ENCODE peak calls at places on chromosomes 7 and 10, in seven cellular contexts. U is HCT116, K is HepG2, Y is upper lobe of left lung, S is transverse colon, J is spleen, A is K562. M is an unnamed sample.

GRCh38 chr10:131757285-131758058 is 143.3 kb upstream of the PPP2R2D start:
- DNase-seq in J (no peak), S (no peak), K (peak), Y (no peak), U (no peak), A (no peak), M (no peak)

GRCh38 chr7:22052221-22052639 is 106.5 kb upstream of the CDCA7L start:
- DNase-seq in A (no peak), S (no peak), K (no peak), J (no peak), Y (no peak), U (no peak), M (no peak)

GRCh38 chr10:98217793-98218192 is 50.2 kb downstream of the LOXL4 start:
- DNase-seq in U (no peak), S (no peak), K (no peak), J (no peak), Y (no peak), A (no peak), M (no peak)

GRCh38 chr10:132613566-132614348 is 76.2 kb downstream of the INPP5A start:
- DNase-seq in K (no peak), J (peak), Y (no peak), S (no peak), A (no peak), U (no peak), M (peak)

GRCh38 chr10:69417542-69417941 is 824 bp upstream of the TACR2 start:
- DNase-seq in S (no peak), U (no peak), K (no peak), A (no peak), Y (no peak), J (peak), M (no peak)

GRCh38 chr7:157438121-157439025 is 101.6 kb downstream of the DNAJB6 start:
- DNase-seq in U (no peak), J (peak), A (no peak), Y (no peak), S (no peak), K (no peak), M (no peak)

GRCh38 chr10:129807211-129807610 is 156.9 kb downstream of the EBF3 start:
- DNase-seq in U (no peak), K (no peak), A (no peak), J (no peak), Y (no peak), S (no peak), M (no peak)

GRCh38 chr10:43843331-43844101 is 194.8 kb upstream of the ZNF32 start:
- DNase-seq in A (no peak), J (no peak), U (no peak), K (no peak), Y (no peak), S (no peak), M (no peak)

GRCh38 chr7:118642396-118642795 is 417.9 kb downstream of the ANKRD7 start:
- DNase-seq in Y (no peak), K (no peak), J (no peak), A (no peak), U (no peak), S (no peak), M (no peak)

GRCh38 chr7:142711196-142711595 is 38.1 kb upstream of the PRSS1 start:
- DNase-seq in K (no peak), A (no peak), S (no peak), U (no peak), Y (no peak), J (no peak), M (no peak)

GRCh38 chr7:98556288-98556687 is 60.8 kb upstream of the NPTX2 start:
- DNase-seq in J (peak), Y (no peak), A (no peak), K (no peak), S (no peak), U (no peak), M (no peak)

GRCh38 chr10:17229717-17229966 is 1.6 kb downstream of the VIM start:
- DNase-seq in A (no peak), Y (no peak), U (no peak), J (no peak), S (no peak), K (no peak), M (no peak)

GRCh38 chr10:60952067-60952845 is 8.3 kb upstream of the RHOBTB1 start:
- DNase-seq in S (no peak), U (no peak), K (no peak), Y (no peak), J (no peak), A (no peak), M (no peak)

GRCh38 chr10:116186273-116186672 is 86.7 kb downstream of the GFRA1 start:
- DNase-seq in K (no peak), S (no peak), A (no peak), U (no peak), Y (no peak), J (no peak), M (no peak)

GRCh38 chr7:119350334-119350733 is 922.6 kb upstream of the KCND2 start:
- DNase-seq in Y (no peak), U (no peak), S (no peak), K (no peak), J (no peak), A (no peak), M (no peak)

GRCh38 chr7:475425-475728 is 44.3 kb downstream of the PDGFA start:
- DNase-seq in S (no peak), U (no peak), A (no peak), K (no peak), J (peak), Y (peak), M (no peak)

GRCh38 chr10:50585921-50586739 is 37.6 kb downstream of the SGMS1 start:
- DNase-seq in Y (no peak), S (no peak), A (peak), K (no peak), J (no peak), U (peak), M (no peak)

GRCh38 chr7:29319719-29320521 is 125.3 kb downstream of the CHN2 start:
- DNase-seq in A (no peak), J (no peak), Y (no peak), K (no peak), U (no peak), S (no peak), M (no peak)

GRCh38 chr10:72688208-72688651 is 3.7 kb upstream of the MCU start:
- DNase-seq in K (peak), S (no peak), J (no peak), Y (no peak), U (no peak), A (peak), M (no peak)

GRCh38 chr7:120951309-120951706 is 731 bp downstream of the ING3 start:
- DNase-seq in A (no peak), S (no peak), U (no peak), Y (no peak), K (no peak), J (no peak), M (no peak)

GRCh38 chr10:13961096-13961495 is 369.6 kb downstream of the FRMD4A start:
- DNase-seq in K (no peak), Y (no peak), S (no peak), A (no peak), J (no peak), U (no peak), M (no peak)

GRCh38 chr10:3772349-3773222 is 12.4 kb downstream of the KLF6 start:
- DNase-seq in S (no peak), J (no peak), U (no peak), K (no peak), A (no peak), Y (no peak), M (no peak)

GRCh38 chr7:122520961-122521555 is 177.9 kb downstream of the RNF133 start:
- DNase-seq in Y (no peak), A (no peak), J (no peak), K (no peak), S (no peak), U (no peak), M (no peak)

GRCh38 chr7:12647364-12648219 is 39.8 kb upstream of the ARL4A start:
- DNase-seq in A (peak), J (no peak), S (peak), U (peak), Y (no peak), K (peak), M (no peak)

GRCh38 chr7:29987821-29988317 is 1.7 kb downstream of the SCRN1 start:
- DNase-seq in K (peak), A (no peak), U (peak), J (peak), Y (no peak), S (no peak), M (no peak)

GRCh38 chr7:3042861-3043489 is 692 bp downstream of the CARD11 start:
- DNase-seq in S (peak), U (no peak), K (no peak), J (peak), A (peak), Y (peak), M (peak)

GRCh38 chr7:112566392-112567324 is 85.9 kb downstream of the LSMEM1 start:
- DNase-seq in U (no peak), J (no peak), Y (no peak), S (peak), A (no peak), K (no peak), M (no peak)

GRCh38 chr7:100219271-100219737 is 445 bp upstream of the PVRIG start:
- DNase-seq in K (no peak), J (peak), A (no peak), Y (no peak), U (no peak), S (no peak), M (no peak)
- TF ChIP-seq POLR2A in K (no peak), J (no peak), A (no peak), Y (no peak), U (no peak), S (no peak), M (no peak)

GRCh38 chr7:94183289-94183749 is 179.2 kb upstream of the BET1 start:
- DNase-seq in U (peak), Y (no peak), K (peak), A (no peak), S (no peak), J (no peak), M (no peak)
- TF ChIP-seq POLR2AphosphoS5 in U (no peak), Y (peak), K (no peak), A (no peak), S (no peak), J (no peak), M (no peak)

DNA sequence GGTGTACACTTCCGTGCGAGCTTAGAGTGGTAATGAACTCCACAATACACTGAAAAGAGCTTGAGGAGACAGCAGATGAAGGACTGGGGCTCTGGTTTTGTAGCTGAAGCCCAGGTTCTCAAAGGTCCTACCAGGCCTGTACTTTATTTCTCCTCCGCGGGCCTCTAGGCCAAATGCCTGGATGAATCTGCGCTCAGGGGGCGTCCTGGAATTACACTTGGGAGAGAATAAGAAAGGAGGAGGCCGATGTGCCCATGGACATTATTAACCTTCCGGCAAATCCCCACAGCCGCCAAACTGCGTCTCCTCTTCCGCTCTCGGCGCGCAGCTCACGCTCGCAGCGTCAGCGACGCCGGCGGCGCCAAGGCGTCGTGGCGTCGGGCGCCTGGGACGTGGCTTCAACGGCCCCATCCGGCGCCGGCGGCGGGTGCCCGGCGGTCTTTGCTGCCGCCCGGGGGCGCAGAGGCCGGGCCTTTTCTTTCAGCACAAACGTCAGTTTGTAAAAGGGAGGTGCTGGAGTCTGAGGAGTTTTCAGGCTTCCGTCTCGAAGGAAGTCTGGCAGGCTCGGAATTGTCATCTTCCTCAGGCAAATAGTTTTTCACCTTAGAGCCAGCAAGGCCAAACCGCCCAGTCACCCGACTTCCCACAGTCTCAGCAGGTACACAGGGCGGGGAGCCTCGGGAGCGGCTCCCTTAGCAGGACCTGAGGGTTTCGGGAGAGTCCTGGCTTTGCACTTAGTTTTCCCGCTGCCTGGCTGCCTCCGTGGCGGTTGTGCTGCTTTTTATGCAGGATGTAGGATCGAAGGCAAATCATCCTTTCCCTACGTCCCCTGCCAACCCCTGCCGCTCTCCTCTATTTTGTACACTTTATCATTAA is at the start of gene CCDC7:
- DNase-seq in J (peak), Y (peak), A (peak), U (peak), K (peak), S (peak), M (peak)
- TF ChIP-seq POLR2A in J (peak), Y (peak), A (peak), U (peak), K (peak), S (peak), M (peak)

GRCh38 chr10:113958631-113959382 is 84.9 kb upstream of the ADRB1 start:
- DNase-seq in U (peak), J (no peak), Y (peak), A (no peak), S (peak), K (peak), M (no peak)
- TF ChIP-seq POLR2AphosphoS5 in U (peak), J (no peak), Y (peak), A (no peak), S (peak), K (no peak), M (no peak)

GRCh38 chr7:131108212-131108980 is 219.3 kb upstream of the MKLN1 start:
- DNase-seq in U (no peak), J (peak), K (no peak), S (peak), Y (peak), A (no peak), M (no peak)

GRCh38 chr7:131110294-131111080 is 217.2 kb upstream of the MKLN1 start:
- DNase-seq in U (no peak), A (no peak), K (no peak), S (peak), Y (no peak), J (no peak), M (no peak)

GRCh38 chr7:131111081-131111576 is 216.5 kb upstream of the MKLN1 start:
- DNase-seq in S (peak), K (no peak), A (no peak), J (no peak), Y (no peak), U (no peak), M (no peak)

GRCh38 chr7:131109011-131109756 is 218.5 kb upstream of the MKLN1 start:
- DNase-seq in U (no peak), J (no peak), Y (no peak), A (peak), K (no peak), S (no peak), M (no peak)

DNA sequence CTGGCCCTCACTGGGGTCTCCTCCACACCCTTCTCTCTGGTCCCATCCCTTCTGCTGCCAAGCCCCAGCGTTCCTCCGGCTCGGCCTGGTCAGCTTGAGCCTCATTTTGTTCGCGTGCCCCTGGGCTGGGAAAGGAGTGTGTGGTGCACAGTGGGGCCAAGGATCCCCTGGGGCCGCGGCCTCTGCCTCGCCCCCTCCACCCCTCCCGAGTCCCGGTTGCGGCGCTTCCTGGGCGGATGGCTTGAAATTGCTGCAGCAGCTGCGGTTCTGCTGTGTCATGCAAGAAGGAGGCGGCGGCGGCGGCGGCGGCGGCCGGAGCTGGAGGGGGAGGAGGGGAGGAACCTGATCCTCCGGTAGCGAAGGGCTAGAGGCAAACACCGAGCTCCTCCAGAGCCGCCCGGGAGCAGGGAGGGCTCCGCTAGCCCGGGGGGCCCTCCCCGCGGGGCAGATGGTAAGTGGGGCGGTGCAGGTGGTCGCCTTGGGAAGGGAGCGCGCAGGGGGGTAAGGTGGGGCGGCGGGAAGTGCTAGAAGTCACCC is 217.9 kb upstream of the MKLN1 start:
- DNase-seq in A (peak), S (peak), U (no peak), K (peak), Y (peak), J (peak), M (peak)
- TF ChIP-seq POLR2A in A (peak), S (peak), U (no peak), K (no peak), Y (peak), J (peak), M (peak)

DNA sequence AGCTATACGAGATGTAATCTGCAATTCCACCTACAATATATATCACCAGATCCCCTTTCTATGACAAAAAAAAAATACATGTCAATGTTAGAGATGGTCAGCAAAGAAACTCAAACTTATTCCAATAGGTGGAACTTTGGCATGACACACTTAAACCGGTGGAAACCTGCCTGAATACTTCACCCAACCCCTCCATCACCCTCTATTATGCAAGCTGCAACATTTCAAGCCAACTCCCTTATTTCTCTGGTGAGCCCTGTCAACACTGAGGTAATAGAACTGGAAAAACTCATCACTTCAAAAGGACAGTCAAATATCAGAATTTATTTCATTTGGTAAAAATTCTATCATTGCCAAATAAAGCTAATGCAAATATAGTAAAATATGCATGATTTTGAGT is 3.6 kb downstream of the ZNF438 start:
- DNase-seq in Y (no peak), A (no peak), U (no peak), J (no peak), S (no peak), K (no peak), M (no peak)
- TF ChIP-seq POLR2AphosphoS5 in Y (no peak), A (no peak), U (no peak), J (no peak), S (no peak), K (no peak), M (no peak)

GRCh38 chr7:91880413-91881241 is at the start of gene MTERF1:
- DNase-seq in K (peak), S (peak), A (peak), J (peak), Y (peak), U (peak), M (peak)
- TF ChIP-seq POLR2A in K (peak), S (peak), A (peak), J (no peak), Y (peak), U (peak), M (peak)

GRCh38 chr7:70884809-70885208 is 247.1 kb upstream of the GALNT17 start:
- DNase-seq in S (no peak), J (no peak), A (no peak), K (no peak), Y (no peak), U (no peak), M (no peak)

GRCh38 chr7:70883750-70884445 is 248.0 kb upstream of the GALNT17 start:
- DNase-seq in U (no peak), J (no peak), Y (no peak), K (no peak), S (no peak), A (no peak), M (no peak)

GRCh38 chr7:70886547-70886946 is 245.4 kb upstream of the GALNT17 start:
- DNase-seq in J (no peak), Y (no peak), S (no peak), K (no peak), U (no peak), A (no peak), M (no peak)

GRCh38 chr7:70884446-70884764 is 247.5 kb upstream of the GALNT17 start:
- DNase-seq in Y (no peak), J (no peak), U (no peak), A (no peak), S (no peak), K (no peak), M (no peak)

DNA sequence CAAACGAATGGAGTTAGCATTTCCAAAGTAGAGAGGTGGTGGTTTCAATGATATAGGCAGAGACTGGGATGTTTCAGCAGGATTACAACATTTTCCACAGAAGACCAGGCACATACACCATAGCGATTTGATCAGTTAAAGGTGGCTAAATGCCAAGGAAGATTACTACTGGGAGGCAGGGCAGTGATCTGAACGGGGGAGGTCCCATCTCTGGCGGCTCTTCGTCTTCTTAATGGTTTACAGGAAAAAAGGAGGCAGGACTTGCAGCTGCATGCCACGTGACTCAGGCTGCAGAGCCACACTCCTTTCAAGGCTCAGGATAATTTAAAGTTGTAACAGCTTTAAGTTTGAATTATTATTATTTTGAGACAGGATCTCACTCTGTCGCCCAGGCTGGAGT is 250.5 kb upstream of the GALNT17 start:
- DNase-seq in U (no peak), A (no peak), S (no peak), Y (no peak), J (no peak), K (no peak), M (no peak)
- TF ChIP-seq POLR2AphosphoS5 in U (no peak), A (no peak), S (no peak), Y (no peak), J (no peak), K (no peak), M (no peak)

GRCh38 chr10:75126277-75126676 is 14.8 kb downstream of the SAMD8 start:
- DNase-seq in K (no peak), J (no peak), S (no peak), A (no peak), U (no peak), Y (no peak), M (no peak)
- TF ChIP-seq POLR2A in K (no peak), J (no peak), S (no peak), A (no peak), U (no peak), Y (no peak), M (no peak)

GRCh38 chr7:90726623-90727022 is 130.5 kb downstream of the CDK14 start:
- DNase-seq in A (no peak), Y (no peak), K (no peak), J (no peak), U (no peak), S (peak), M (no peak)
- TF ChIP-seq POLR2AphosphoS5 in A (no peak), Y (no peak), K (no peak), J (no peak), U (no peak), S (no peak), M (no peak)